ENCODE peak calls at places on chromosomes 3 and 15, in eight cellular contexts. One of them, this sample, is unnamed. For H3K4me1, the result is how much of the 10 kb centered on the place peaks cover.

GRCh38 chr3:44509393-44509921 is 32.0 kb upstream of the ZNF445 start:
- DNase-seq in RWPE2: no peak
- DNase-seq in sigmoid colon: no peak
- DNase-seq in A549: peak
- DNase-seq in tibial nerve: no peak
- DNase-seq in Caco-2: no peak
- DNase-seq in lower lobe of right lung: no peak
- DNase-seq in heart right ventricle: no peak
- DNase-seq in this sample: no peak

GRCh38 chr3:5192568-5193319 is 5.2 kb downstream of the EDEM1 start:
- DNase-seq in RWPE2: no peak
- DNase-seq in sigmoid colon: no peak
- DNase-seq in A549: no peak
- DNase-seq in tibial nerve: no peak
- DNase-seq in Caco-2: no peak
- DNase-seq in lower lobe of right lung: no peak
- DNase-seq in heart right ventricle: no peak
- DNase-seq in this sample: no peak

GRCh38 chr15:39586387-39587171 is 5.7 kb downstream of the THBS1 start:
- DNase-seq in RWPE2: no peak
- DNase-seq in sigmoid colon: no peak
- DNase-seq in A549: no peak
- DNase-seq in tibial nerve: peak
- DNase-seq in Caco-2: no peak
- DNase-seq in lower lobe of right lung: no peak
- DNase-seq in heart right ventricle: no peak
- DNase-seq in this sample: no peak

GRCh38 chr15:75356006-75356405 is 9.2 kb downstream of the NEIL1 start:
- DNase-seq in RWPE2: peak
- DNase-seq in sigmoid colon: no peak
- DNase-seq in A549: no peak
- DNase-seq in tibial nerve: no peak
- DNase-seq in Caco-2: no peak
- DNase-seq in lower lobe of right lung: no peak
- DNase-seq in heart right ventricle: no peak
- DNase-seq in this sample: no peak

GRCh38 chr15:51132384-51133139 is 37.9 kb upstream of the TNFAIP8L3 start:
- DNase-seq in RWPE2: no peak
- DNase-seq in sigmoid colon: peak
- DNase-seq in A549: peak
- DNase-seq in tibial nerve: peak
- DNase-seq in Caco-2: peak
- DNase-seq in lower lobe of right lung: no peak
- DNase-seq in heart right ventricle: no peak
- DNase-seq in this sample: no peak

GRCh38 chr3:8574040-8574669 is 70.4 kb downstream of the SSUH2 start:
- DNase-seq in RWPE2: no peak
- DNase-seq in sigmoid colon: no peak
- DNase-seq in A549: no peak
- DNase-seq in tibial nerve: no peak
- DNase-seq in Caco-2: no peak
- DNase-seq in lower lobe of right lung: no peak
- DNase-seq in heart right ventricle: no peak
- DNase-seq in this sample: no peak

GRCh38 chr3:160637081-160637480 is 39.9 kb upstream of the ARL14 start:
- DNase-seq in RWPE2: no peak
- DNase-seq in sigmoid colon: no peak
- DNase-seq in A549: no peak
- DNase-seq in tibial nerve: no peak
- DNase-seq in Caco-2: no peak
- DNase-seq in lower lobe of right lung: no peak
- DNase-seq in heart right ventricle: no peak
- DNase-seq in this sample: no peak

GRCh38 chr3:55309336-55309735 is 177.8 kb downstream of the WNT5A start:
- DNase-seq in RWPE2: no peak
- DNase-seq in sigmoid colon: no peak
- DNase-seq in A549: no peak
- DNase-seq in tibial nerve: no peak
- DNase-seq in Caco-2: no peak
- DNase-seq in lower lobe of right lung: no peak
- DNase-seq in heart right ventricle: no peak
- DNase-seq in this sample: no peak

GRCh38 chr3:13229291-13229949 is 156.2 kb upstream of the IQSEC1 start:
- DNase-seq in RWPE2: no peak
- DNase-seq in sigmoid colon: no peak
- DNase-seq in A549: peak
- DNase-seq in tibial nerve: no peak
- DNase-seq in Caco-2: peak
- DNase-seq in lower lobe of right lung: no peak
- DNase-seq in heart right ventricle: no peak
- DNase-seq in this sample: no peak

GRCh38 chr3:144843099-144843498 is 871.5 kb downstream of the DIPK2A start:
- DNase-seq in RWPE2: no peak
- DNase-seq in sigmoid colon: no peak
- DNase-seq in A549: no peak
- DNase-seq in tibial nerve: no peak
- DNase-seq in Caco-2: peak
- DNase-seq in lower lobe of right lung: no peak
- DNase-seq in heart right ventricle: no peak
- DNase-seq in this sample: no peak

GRCh38 chr3:60983906-60984305 is 267.3 kb downstream of the FHIT start:
- DNase-seq in RWPE2: no peak
- DNase-seq in sigmoid colon: no peak
- DNase-seq in A549: no peak
- DNase-seq in tibial nerve: no peak
- DNase-seq in Caco-2: no peak
- DNase-seq in lower lobe of right lung: no peak
- DNase-seq in heart right ventricle: no peak
- DNase-seq in this sample: no peak

GRCh38 chr15:39453500-39454073 is 127.3 kb upstream of the THBS1 start:
- DNase-seq in RWPE2: no peak
- DNase-seq in sigmoid colon: no peak
- DNase-seq in A549: no peak
- DNase-seq in tibial nerve: no peak
- DNase-seq in Caco-2: no peak
- DNase-seq in lower lobe of right lung: no peak
- DNase-seq in heart right ventricle: no peak
- DNase-seq in this sample: no peak

GRCh38 chr3:21718943-21719591 is 31.9 kb downstream of the ZNF385D start:
- DNase-seq in RWPE2: no peak
- DNase-seq in sigmoid colon: no peak
- DNase-seq in A549: no peak
- DNase-seq in tibial nerve: no peak
- DNase-seq in Caco-2: no peak
- DNase-seq in lower lobe of right lung: no peak
- DNase-seq in heart right ventricle: no peak
- DNase-seq in this sample: no peak

GRCh38 chr3:50251220-50251619 is 15.2 kb downstream of the GNAI2 start:
- DNase-seq in RWPE2: peak
- DNase-seq in sigmoid colon: no peak
- DNase-seq in A549: no peak
- DNase-seq in tibial nerve: no peak
- DNase-seq in Caco-2: no peak
- DNase-seq in lower lobe of right lung: no peak
- DNase-seq in heart right ventricle: no peak
- DNase-seq in this sample: no peak
- H3K4me1 ChIP-seq in RWPE2: half or more
- H3K4me1 ChIP-seq in sigmoid colon: under half
- H3K4me1 ChIP-seq in A549: under half
- H3K4me1 ChIP-seq in tibial nerve: half or more
- H3K4me1 ChIP-seq in Caco-2: under half
- H3K4me1 ChIP-seq in lower lobe of right lung: half or more
- H3K4me1 ChIP-seq in heart right ventricle: half or more
- H3K4me1 ChIP-seq in this sample: half or more

DNA sequence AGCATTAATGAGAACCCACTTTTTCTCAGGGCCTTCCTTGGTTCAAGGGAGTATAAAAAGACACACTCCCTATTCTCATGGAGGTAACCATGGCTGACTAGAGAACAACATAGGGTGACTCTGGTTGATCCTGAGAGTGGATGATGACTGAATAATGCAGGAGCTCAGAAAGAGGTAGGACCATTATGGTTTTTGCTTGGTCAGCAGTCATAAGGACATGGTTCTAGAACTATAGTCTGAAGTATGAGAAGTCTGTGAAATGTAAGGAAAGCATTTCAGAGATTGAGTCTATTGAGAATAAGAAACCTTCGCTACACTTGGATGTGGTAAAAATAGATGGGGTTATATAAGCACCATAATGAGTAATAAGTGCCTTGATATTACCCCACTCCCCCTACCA is 184.1 kb upstream of the GPR149 start:
- DNase-seq in RWPE2: no peak
- DNase-seq in sigmoid colon: no peak
- DNase-seq in A549: no peak
- DNase-seq in tibial nerve: no peak
- DNase-seq in Caco-2: no peak
- DNase-seq in lower lobe of right lung: no peak
- DNase-seq in heart right ventricle: no peak
- DNase-seq in this sample: no peak
- TF ChIP-seq CTCF in RWPE2: no peak
- TF ChIP-seq CTCF in sigmoid colon: no peak
- TF ChIP-seq CTCF in A549: no peak
- TF ChIP-seq CTCF in tibial nerve: no peak
- TF ChIP-seq CTCF in Caco-2: no peak
- TF ChIP-seq CTCF in lower lobe of right lung: no peak
- TF ChIP-seq CTCF in heart right ventricle: no peak
- TF ChIP-seq CTCF in this sample: no peak

DNA sequence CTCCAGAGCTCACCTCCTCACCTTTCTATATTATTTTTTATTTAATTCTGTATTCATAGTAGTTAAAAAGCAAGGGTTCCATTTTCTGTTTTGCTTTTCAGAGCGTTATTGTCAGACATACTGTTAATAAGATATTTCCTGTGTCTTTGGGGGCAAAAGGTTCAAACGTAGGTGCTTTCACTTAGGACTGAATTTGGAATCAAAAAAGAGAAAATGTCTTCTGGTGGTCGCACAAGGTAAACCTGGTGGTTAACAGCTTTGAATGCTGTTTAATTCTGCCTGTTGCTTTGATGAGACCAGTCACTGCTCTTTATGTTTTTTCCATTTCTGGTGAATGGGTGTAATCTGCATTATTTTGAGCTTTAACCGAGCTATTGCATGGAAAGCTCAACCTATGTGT is 212.5 kb downstream of the TCF12 start:
- DNase-seq in RWPE2: no peak
- DNase-seq in sigmoid colon: no peak
- DNase-seq in A549: no peak
- DNase-seq in tibial nerve: no peak
- DNase-seq in Caco-2: no peak
- DNase-seq in lower lobe of right lung: no peak
- DNase-seq in heart right ventricle: no peak
- DNase-seq in this sample: no peak
- H3K4me1 ChIP-seq in RWPE2: under half
- H3K4me1 ChIP-seq in sigmoid colon: under half
- H3K4me1 ChIP-seq in A549: under half
- H3K4me1 ChIP-seq in tibial nerve: under half
- H3K4me1 ChIP-seq in Caco-2: under half
- H3K4me1 ChIP-seq in lower lobe of right lung: under half
- H3K4me1 ChIP-seq in heart right ventricle: under half
- H3K4me1 ChIP-seq in this sample: under half

GRCh38 chr3:46935989-46936620 is 40.4 kb downstream of the CCDC12 start:
- DNase-seq in RWPE2: no peak
- DNase-seq in sigmoid colon: peak
- DNase-seq in A549: no peak
- DNase-seq in tibial nerve: no peak
- DNase-seq in Caco-2: no peak
- DNase-seq in lower lobe of right lung: peak
- DNase-seq in heart right ventricle: no peak
- DNase-seq in this sample: no peak
- TF ChIP-seq CTCF in RWPE2: no peak
- TF ChIP-seq CTCF in sigmoid colon: no peak
- TF ChIP-seq CTCF in A549: no peak
- TF ChIP-seq CTCF in tibial nerve: no peak
- TF ChIP-seq CTCF in Caco-2: no peak
- TF ChIP-seq CTCF in lower lobe of right lung: no peak
- TF ChIP-seq CTCF in heart right ventricle: no peak
- TF ChIP-seq CTCF in this sample: no peak

DNA sequence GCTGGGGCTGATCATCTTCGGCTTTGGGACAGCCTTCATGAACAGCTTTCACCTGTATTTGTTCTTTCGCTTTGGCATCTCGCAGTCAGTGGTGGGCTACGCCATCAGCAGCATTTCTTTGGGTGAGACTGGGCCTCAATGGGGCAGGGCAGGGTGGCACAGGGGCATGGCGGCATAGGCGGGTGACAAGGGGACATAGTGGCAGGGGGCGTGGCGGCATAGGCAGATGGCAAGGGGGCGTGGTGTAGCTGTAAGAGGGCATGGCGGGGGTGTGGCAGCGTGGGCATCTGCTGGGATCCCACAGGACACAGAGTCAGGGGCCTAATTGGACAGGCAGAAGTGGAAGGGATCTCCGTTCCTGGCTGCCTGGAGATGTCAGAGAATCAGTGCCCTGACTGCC is 25.5 kb downstream of the SLC22A14 start:
- DNase-seq in RWPE2: no peak
- DNase-seq in sigmoid colon: no peak
- DNase-seq in A549: no peak
- DNase-seq in tibial nerve: no peak
- DNase-seq in Caco-2: no peak
- DNase-seq in lower lobe of right lung: no peak
- DNase-seq in heart right ventricle: no peak
- DNase-seq in this sample: no peak
- H3K4me1 ChIP-seq in RWPE2: under half
- H3K4me1 ChIP-seq in sigmoid colon: under half
- H3K4me1 ChIP-seq in A549: under half
- H3K4me1 ChIP-seq in tibial nerve: under half
- H3K4me1 ChIP-seq in Caco-2: under half
- H3K4me1 ChIP-seq in lower lobe of right lung: under half
- H3K4me1 ChIP-seq in heart right ventricle: under half
- H3K4me1 ChIP-seq in this sample: under half

GRCh38 chr3:11826628-11827265 is 19.9 kb downstream of the TAMM41 start:
- DNase-seq in RWPE2: no peak
- DNase-seq in sigmoid colon: no peak
- DNase-seq in A549: no peak
- DNase-seq in tibial nerve: no peak
- DNase-seq in Caco-2: no peak
- DNase-seq in lower lobe of right lung: no peak
- DNase-seq in heart right ventricle: no peak
- DNase-seq in this sample: no peak
- TF ChIP-seq CTCF in RWPE2: no peak
- TF ChIP-seq CTCF in sigmoid colon: no peak
- TF ChIP-seq CTCF in A549: no peak
- TF ChIP-seq CTCF in tibial nerve: no peak
- TF ChIP-seq CTCF in Caco-2: no peak
- TF ChIP-seq CTCF in lower lobe of right lung: no peak
- TF ChIP-seq CTCF in heart right ventricle: no peak
- TF ChIP-seq CTCF in this sample: no peak

GRCh38 chr3:134859341-134859740 is 64.3 kb downstream of the EPHB1 start:
- DNase-seq in RWPE2: no peak
- DNase-seq in sigmoid colon: no peak
- DNase-seq in A549: no peak
- DNase-seq in tibial nerve: no peak
- DNase-seq in Caco-2: no peak
- DNase-seq in lower lobe of right lung: no peak
- DNase-seq in heart right ventricle: no peak
- DNase-seq in this sample: no peak
- H3K4me1 ChIP-seq in RWPE2: under half
- H3K4me1 ChIP-seq in sigmoid colon: under half
- H3K4me1 ChIP-seq in A549: under half
- H3K4me1 ChIP-seq in tibial nerve: under half
- H3K4me1 ChIP-seq in Caco-2: under half
- H3K4me1 ChIP-seq in lower lobe of right lung: under half
- H3K4me1 ChIP-seq in heart right ventricle: under half
- H3K4me1 ChIP-seq in this sample: under half